ENCODE peak calls at places on chromosomes 5 and 9, in five cellular contexts. U is left lung, H is HCT116, I is PC-3, J is mesendoderm. N is an unnamed sample.
A peak's percentile ranks its signal among the peaks of the same experiment; 100 is the strongest.

GRCh38 chr9:121700165-121700830 is 48.9 kb downstream of the DAB2IP start:
- DNase-seq in H (no peak), I (peak; percentile 55), U (peak; percentile 87), J (peak; percentile 71), N (peak; percentile 88)

GRCh38 chr9:127361561-127361960 is 35.4 kb upstream of the SLC2A8 start:
- DNase-seq in J (no peak), H (no peak), I (no peak), U (no peak), N (no peak)

GRCh38 chr5:180332051-180332517 is 21.1 kb downstream of the GFPT2 start:
- DNase-seq in U (no peak), I (peak; percentile 45), J (peak; percentile 96), H (no peak), N (peak; percentile 54)

GRCh38 chr9:30301271-30301963 is 2083.0 kb upstream of the ACO1 start:
- DNase-seq in J (peak; percentile 14), U (no peak), H (no peak), I (no peak), N (peak; percentile 54)

GRCh38 chr9:132591751-132592314 is 9.4 kb downstream of the BARHL1 start:
- DNase-seq in H (no peak), U (no peak), I (no peak), J (peak; percentile 44), N (no peak)

GRCh38 chr9:94128580-94128979 is 44.3 kb downstream of the PTPDC1 start:
- DNase-seq in J (no peak), I (no peak), H (no peak), U (no peak), N (no peak)

GRCh38 chr5:143142596-143143435 is 260.7 kb downstream of the NR3C1 start:
- DNase-seq in J (peak; percentile 31), U (no peak), H (no peak), I (no peak), N (peak; percentile 79)

GRCh38 chr5:91383956-91384300 is 811 bp upstream of the ARRDC3 start:
- DNase-seq in J (peak; percentile 62), U (no peak), H (no peak), I (no peak), N (no peak)

GRCh38 chr9:98019098-98019497 is 36.0 kb downstream of the ANP32B start:
- DNase-seq in H (no peak), U (no peak), J (no peak), I (no peak), N (no peak)

GRCh38 chr5:173618927-173619519 is 2.6 kb upstream of the BOD1 start:
- DNase-seq in U (no peak), J (peak; percentile 58), H (peak; percentile 37), I (peak; percentile 87), N (no peak)

GRCh38 chr9:137582286-137582860 is 3.6 kb upstream of the DPH7 start:
- DNase-seq in I (no peak), U (no peak), H (no peak), J (peak; percentile 37), N (no peak)

GRCh38 chr9:4238522-4238921 is 61.3 kb downstream of the GLIS3 start:
- DNase-seq in U (no peak), H (peak; percentile 19), J (no peak), I (peak; percentile 40), N (no peak)

GRCh38 chr9:83383034-83383433 is 155.2 kb downstream of the FRMD3 start:
- DNase-seq in I (no peak), H (no peak), J (no peak), U (no peak), N (no peak)

GRCh38 chr5:39197556-39197955 is 21.8 kb downstream of the FYB1 start:
- DNase-seq in H (peak; percentile 10), J (no peak), I (no peak), U (no peak), N (no peak)

GRCh38 chr5:23412515-23412914 is 94.9 kb upstream of the PRDM9 start:
- DNase-seq in I (no peak), J (no peak), H (no peak), U (no peak), N (no peak)

GRCh38 chr5:180441577-180441976 is 52.6 kb upstream of the CNOT6 start:
- DNase-seq in J (peak; percentile 16), I (no peak), H (no peak), U (peak; percentile 86), N (no peak)

GRCh38 chr9:94212531-94212930 is 46.6 kb upstream of the ZNF169 start:
- DNase-seq in J (peak; percentile 28), U (no peak), I (no peak), H (no peak), N (no peak)

GRCh38 chr5:670396-671270 is 22.5 kb downstream of the TPPP start:
- DNase-seq in J (no peak), I (no peak), U (peak; percentile 77), H (no peak), N (peak; percentile 42)

GRCh38 chr5:61625682-61626620 is 293.9 kb downstream of the ZSWIM6 start:
- DNase-seq in H (no peak), U (peak; percentile 94), I (no peak), J (peak; percentile 78), N (peak; percentile 88)

GRCh38 chr5:61620660-61621650 is 288.9 kb downstream of the ZSWIM6 start:
- DNase-seq in H (no peak), I (no peak), J (no peak), U (no peak), N (no peak)

GRCh38 chr5:61624553-61624952 is 292.5 kb downstream of the ZSWIM6 start:
- DNase-seq in J (no peak), U (no peak), I (no peak), H (no peak), N (no peak)

GRCh38 chr5:61624966-61625681 is 293.1 kb downstream of the ZSWIM6 start:
- DNase-seq in I (no peak), H (no peak), J (no peak), U (no peak), N (no peak)

GRCh38 chr5:61623401-61624069 is 291.5 kb downstream of the ZSWIM6 start:
- DNase-seq in U (no peak), J (peak; percentile 59), H (no peak), I (no peak), N (no peak)
- H3K4me3 ChIP-seq in U (no peak overlapping the region), J (no peak overlapping the region), H (no peak overlapping the region), I (no peak overlapping the region), N (no peak overlapping the region)

GRCh38 chr9:37464006-37464405 is 1.2 kb downstream of the ZBTB5 start:
- DNase-seq in I (no peak), H (no peak), U (no peak), J (no peak), N (no peak)
- H3K4me1 ChIP-seq in I (peaks cover 13% of the 10 kb centered on the region), H (peaks cover 10% of the 10 kb centered on the region), U (peaks cover 35% of the 10 kb centered on the region), J (peaks cover 3% of the 10 kb centered on the region), N (no peaks in the 10 kb centered on the region)

GRCh38 chr5:58241383-58241782 is 218.5 kb downstream of the PLK2 start:
- DNase-seq in J (no peak), H (no peak), U (no peak), I (peak; percentile 36), N (no peak)

GRCh38 chr5:58244819-58245478 is 214.9 kb downstream of the PLK2 start:
- DNase-seq in H (no peak), J (peak; percentile 25), I (no peak), U (no peak), N (no peak)

GRCh38 chr5:58248221-58248620 is 211.7 kb downstream of the PLK2 start:
- DNase-seq in J (no peak), U (no peak), H (no peak), I (no peak), N (no peak)

GRCh38 chr5:58246521-58246944 is 213.4 kb downstream of the PLK2 start:
- DNase-seq in H (no peak), U (no peak), I (no peak), J (no peak), N (no peak)

DNA sequence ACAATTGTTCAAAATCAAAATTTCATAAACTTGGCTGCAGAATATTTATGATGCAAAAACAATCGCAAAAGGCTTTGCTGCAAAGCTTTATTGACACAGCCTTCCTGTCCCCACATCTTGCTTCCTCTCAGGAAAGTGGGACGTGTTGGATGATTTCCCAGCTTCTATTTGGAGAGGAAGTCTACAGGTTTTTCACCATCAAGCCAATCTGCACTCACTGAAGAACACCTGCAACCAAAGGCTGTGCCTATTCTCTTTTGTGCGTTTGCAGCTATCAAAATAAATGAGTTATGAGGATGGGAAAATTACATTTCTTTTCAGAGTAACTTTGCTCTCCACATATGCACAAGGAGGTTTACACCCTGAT is 214.4 kb downstream of the PLK2 start:
- DNase-seq in U (no peak), J (no peak), H (no peak), I (peak; percentile 41), N (no peak)
- H3K27ac ChIP-seq in U (peak overlapping the region; percentile 28), J (no peak overlapping the region), H (no peak overlapping the region), I (no peak overlapping the region), N (no peak overlapping the region)

DNA sequence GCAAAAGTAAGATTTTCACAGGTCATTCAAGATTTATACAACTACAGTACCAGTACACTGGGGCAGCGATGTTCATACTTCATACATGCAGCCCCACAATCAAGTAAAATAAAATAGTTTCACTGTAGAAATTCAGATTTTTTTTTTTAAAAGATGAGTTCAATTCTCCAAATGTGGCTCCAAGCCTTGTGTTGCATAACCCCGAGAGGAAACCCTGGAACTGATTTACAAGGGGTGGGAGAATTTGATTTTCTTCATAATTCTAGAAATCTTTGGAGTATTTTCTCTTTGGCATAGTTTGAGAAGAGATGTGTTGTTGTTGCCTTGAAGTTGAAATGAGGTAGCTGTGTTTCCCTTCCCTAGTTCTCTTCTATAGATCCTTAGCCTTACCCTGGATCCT is 3.0 kb downstream of the RHOBTB3 start:
- DNase-seq in U (no peak), I (no peak), J (no peak), H (no peak), N (no peak)
- H3K4me3 ChIP-seq in U (peak overlapping the region; percentile 2), I (no peak overlapping the region), J (no peak overlapping the region), H (no peak overlapping the region), N (no peak overlapping the region)

GRCh38 chr9:87503970-87504369 is 6.3 kb downstream of the DAPK1 start:
- DNase-seq in U (no peak), I (no peak), H (no peak), J (no peak), N (no peak)

GRCh38 chr9:87502446-87503232 is 5.0 kb downstream of the DAPK1 start:
- DNase-seq in U (no peak), I (no peak), J (no peak), H (no peak), N (no peak)

GRCh38 chr9:87500894-87501656 is 3.4 kb downstream of the DAPK1 start:
- DNase-seq in U (no peak), J (no peak), H (no peak), I (no peak), N (no peak)

GRCh38 chr9:87500491-87500890 is 2.8 kb downstream of the DAPK1 start:
- DNase-seq in J (no peak), U (no peak), H (no peak), I (no peak), N (no peak)

DNA sequence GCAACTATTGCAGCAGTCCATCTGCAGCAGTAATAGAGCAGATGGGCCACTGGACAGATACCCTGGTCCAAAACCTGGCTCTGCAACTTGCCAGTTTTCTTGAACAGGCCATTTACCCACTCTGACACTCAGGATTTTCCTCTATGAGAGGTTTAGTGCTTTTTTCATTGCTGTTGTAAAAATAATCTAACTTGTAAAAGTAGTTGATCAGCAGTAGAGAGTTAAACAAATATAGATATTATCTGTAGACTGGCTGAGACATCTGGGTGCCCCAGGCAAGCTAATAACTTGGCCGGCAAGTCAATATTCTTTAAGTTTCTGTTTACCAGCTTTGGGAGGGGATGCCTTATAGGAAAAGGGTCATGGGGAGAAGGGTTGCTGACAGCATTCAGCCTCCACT is 4.1 kb downstream of the DAPK1 start:
- DNase-seq in I (no peak), J (no peak), H (no peak), U (no peak), N (no peak)
- H3K4me1 ChIP-seq in I (no peaks in the 10 kb centered on the region), J (peaks cover 5% of the 10 kb centered on the region), H (peaks cover 7% of the 10 kb centered on the region), U (peaks cover 69% of the 10 kb centered on the region), N (no peaks in the 10 kb centered on the region)

N was measured in aorta.